ENCODE peak calls at places on chromosomes 12 and 14, in four cellular contexts. X is A549, G is aorta, F is AG09319. S is an unnamed sample.

GRCh38 chr12:56880416-56881035 is 53.7 kb downstream of the SDR9C7 start:
- DNase-seq in X (no peak), F (no peak), G (no peak), S (peak; percentile 11)

GRCh38 chr12:4293942-4294505 is 20.5 kb downstream of the CCND2 start:
- DNase-seq in X (no peak), F (no peak), G (no peak), S (no peak)

GRCh38 chr12:75260316-75260715 is 50.7 kb upstream of the KCNC2 start:
- DNase-seq in F (no peak), G (no peak), X (no peak), S (no peak)

GRCh38 chr12:122491991-122492390 is 8.7 kb downstream of the ZCCHC8 start:
- DNase-seq in X (no peak), G (no peak), F (no peak), S (no peak)

GRCh38 chr12:38983117-38983571 is 77.8 kb upstream of the CPNE8 start:
- DNase-seq in X (peak; percentile 29), F (no peak), G (no peak), S (no peak)

GRCh38 chr12:112979281-112979680 is 962 bp downstream of the OAS2 start:
- DNase-seq in X (no peak), G (peak; percentile 55), F (no peak), S (no peak)

GRCh38 chr12:72270246-72270645 is 1.9 kb upstream of the TRHDE start:
- DNase-seq in F (no peak), G (no peak), X (no peak), S (no peak)

GRCh38 chr12:107580750-107581529 is 104.7 kb upstream of the PWP1 start:
- DNase-seq in G (no peak), X (no peak), F (no peak), S (no peak)

GRCh38 chr14:91396959-91397815 is 20.4 kb downstream of the CCDC88C start:
- DNase-seq in G (no peak), F (no peak), X (no peak), S (no peak)

GRCh38 chr12:70332236-70332635 is 33.9 kb upstream of the KCNMB4 start:
- DNase-seq in F (no peak), X (no peak), G (no peak), S (no peak)

GRCh38 chr12:109833307-109834189 is at the start of gene TRPV4:
- DNase-seq in X (no peak), G (no peak), F (no peak), S (no peak)

GRCh38 chr14:101008631-101009336 is 105.3 kb upstream of the RTL1 start:
- DNase-seq in G (peak; percentile 63), F (peak; percentile 32), X (no peak), S (no peak)

GRCh38 chr14:73743431-73743931 is 29.3 kb upstream of the PNMA1 start:
- DNase-seq in G (no peak), X (no peak), F (no peak), S (no peak)

GRCh38 chr14:91392623-91393303 is 24.9 kb downstream of the CCDC88C start:
- DNase-seq in F (no peak), G (peak; percentile 61), X (no peak), S (no peak)

GRCh38 chr14:103089386-103090335 is 4.9 kb upstream of the EXOC3L4 start:
- DNase-seq in X (no peak), F (no peak), G (no peak), S (no peak)

GRCh38 chr12:93094988-93095737 is 166.1 kb upstream of the EEA1 start:
- DNase-seq in G (no peak), X (no peak), F (no peak), S (no peak)